ENCODE peak calls at places on chromosomes 4 and X, in five cellular contexts. W, N, A, S and F are unnamed samples.

GRCh38 chrX:18871161-18871880 is 112.6 kb downstream of the PHKA2 start:
- DNase-seq in W (no peak), S (no peak), N (no peak), A (no peak), F (no peak)

GRCh38 chrX:40062525-40063193 is 35.1 kb downstream of the BCOR start:
- DNase-seq in N (no peak), W (no peak), A (no peak), S (no peak), F (no peak)

GRCh38 chr4:154507170-154507569 is 15.6 kb upstream of the DCHS2 start:
- DNase-seq in S (no peak), N (no peak), A (no peak), W (peak; percentile 18), F (no peak)

GRCh38 chr4:23899565-23899964 is 9.7 kb upstream of the PPARGC1A start:
- DNase-seq in A (no peak), W (no peak), S (no peak), N (no peak), F (no peak)

GRCh38 chrX:23127586-23127985 is 127.8 kb downstream of the DDX53 start:
- DNase-seq in A (no peak), S (no peak), N (no peak), W (no peak), F (no peak)

GRCh38 chr4:136002316-136002715 is 1530.0 kb downstream of the PCDH18 start:
- DNase-seq in A (no peak), S (no peak), W (no peak), N (no peak), F (no peak)

GRCh38 chr4:184448828-184449227 is 25.5 kb downstream of the IRF2 start:
- DNase-seq in W (peak; percentile 25), N (peak; percentile 68), A (no peak), S (no peak), F (peak; percentile 89)

GRCh38 chr4:2179717-2180116 is 62.2 kb downstream of the HAUS3 start:
- DNase-seq in A (no peak), S (no peak), W (no peak), N (no peak), F (no peak)

GRCh38 chrX:131621650-131622049 is 77.8 kb downstream of the OR13H1 start:
- DNase-seq in A (no peak), N (no peak), S (no peak), W (no peak), F (no peak)

GRCh38 chr4:108070775-108071174 is 81.1 kb downstream of the HADH start:
- DNase-seq in W (no peak), S (no peak), N (no peak), A (no peak), F (no peak)

GRCh38 chr4:6188687-6189305 is 11.6 kb downstream of the JAKMIP1 start:
- DNase-seq in S (no peak), W (no peak), N (no peak), A (no peak), F (no peak)

GRCh38 chrX:119583431-119584059 is 9.2 kb downstream of the UBE2A start:
- DNase-seq in W (no peak), A (no peak), N (no peak), S (no peak), F (no peak)

GRCh38 chr4:78551420-78552351 is at the start of gene ANXA3:
- DNase-seq in A (no peak), N (peak; percentile 73), S (no peak), W (peak; percentile 78), F (peak; percentile 73)

GRCh38 chr4:143531368-143531767 is 17.9 kb downstream of the SMARCA5 start:
- DNase-seq in S (no peak), N (no peak), A (no peak), W (no peak), F (no peak)

GRCh38 chrX:85922821-85923220 is 124.5 kb downstream of the CHM start:
- DNase-seq in S (peak; percentile 24), N (no peak), W (peak; percentile 5), A (no peak), F (no peak)

GRCh38 chr4:6442555-6442954 is 29.9 kb downstream of the PPP2R2C start:
- DNase-seq in S (no peak), N (no peak), A (no peak), W (no peak), F (no peak)

GRCh38 chrX:56069299-56069941 is 162.7 kb upstream of the KLF8 start:
- DNase-seq in A (no peak), W (no peak), S (no peak), N (no peak), F (no peak)

GRCh38 chr4:5027366-5027765 is 8.1 kb upstream of the CYTL1 start:
- DNase-seq in W (no peak), N (no peak), A (no peak), S (no peak), F (no peak)

GRCh38 chr4:99300934-99301333 is 10.1 kb upstream of the ADH1A start:
- DNase-seq in N (peak; percentile 79), A (no peak), W (peak; percentile 20), S (peak; percentile 95), F (peak; percentile 39)

GRCh38 chr4:8317474-8317873 is 47.9 kb downstream of the HTRA3 start:
- DNase-seq in W (no peak), S (no peak), A (no peak), N (no peak), F (no peak)

GRCh38 chr4:151573945-151574344 is 165.0 kb downstream of the FHIP1A start:
- DNase-seq in W (peak; percentile 41), S (no peak), A (no peak), N (no peak), F (peak; percentile 96)
- H3K27ac ChIP-seq in W (no peak overlapping the region), S (no peak overlapping the region), A (no peak overlapping the region), N (no peak overlapping the region), F (peak overlapping the region; percentile 74)

GRCh38 chr4:87024181-87024580 is 89.4 kb downstream of the AFF1 start:
- DNase-seq in A (no peak), W (no peak), N (no peak), S (no peak), F (no peak)

GRCh38 chr4:87029356-87029755 is 94.5 kb downstream of the AFF1 start:
- DNase-seq in A (no peak), N (no peak), W (no peak), S (no peak), F (peak; percentile 28)

GRCh38 chr4:87026795-87027495 is 92.1 kb downstream of the AFF1 start:
- DNase-seq in W (no peak), A (no peak), S (no peak), N (no peak), F (no peak)

GRCh38 chr4:87025023-87025613 is 90.3 kb downstream of the AFF1 start:
- DNase-seq in A (no peak), W (no peak), S (no peak), N (no peak), F (no peak)

GRCh38 chr4:87025614-87026041 is 90.8 kb downstream of the AFF1 start:
- DNase-seq in A (no peak), W (no peak), S (no peak), N (no peak), F (no peak)
- H3K27ac ChIP-seq in A (no peak overlapping the region), W (no peak overlapping the region), S (no peak overlapping the region), N (no peak overlapping the region), F (no peak overlapping the region)

GRCh38 chr4:88533088-88533790 is 9.7 kb upstream of the PYURF start:
- DNase-seq in A (no peak), N (no peak), S (peak; percentile 24), W (no peak), F (no peak)

GRCh38 chr4:88537725-88538124 is 14.1 kb upstream of the PYURF start:
- DNase-seq in N (no peak), A (no peak), W (no peak), S (no peak), F (no peak)

GRCh38 chr4:88535090-88535755 is 11.6 kb upstream of the PYURF start:
- DNase-seq in S (no peak), A (no peak), N (no peak), W (no peak), F (no peak)

GRCh38 chr4:88531549-88531948 is 8.0 kb upstream of the PYURF start:
- DNase-seq in S (no peak), W (no peak), A (no peak), N (no peak), F (no peak)

DNA sequence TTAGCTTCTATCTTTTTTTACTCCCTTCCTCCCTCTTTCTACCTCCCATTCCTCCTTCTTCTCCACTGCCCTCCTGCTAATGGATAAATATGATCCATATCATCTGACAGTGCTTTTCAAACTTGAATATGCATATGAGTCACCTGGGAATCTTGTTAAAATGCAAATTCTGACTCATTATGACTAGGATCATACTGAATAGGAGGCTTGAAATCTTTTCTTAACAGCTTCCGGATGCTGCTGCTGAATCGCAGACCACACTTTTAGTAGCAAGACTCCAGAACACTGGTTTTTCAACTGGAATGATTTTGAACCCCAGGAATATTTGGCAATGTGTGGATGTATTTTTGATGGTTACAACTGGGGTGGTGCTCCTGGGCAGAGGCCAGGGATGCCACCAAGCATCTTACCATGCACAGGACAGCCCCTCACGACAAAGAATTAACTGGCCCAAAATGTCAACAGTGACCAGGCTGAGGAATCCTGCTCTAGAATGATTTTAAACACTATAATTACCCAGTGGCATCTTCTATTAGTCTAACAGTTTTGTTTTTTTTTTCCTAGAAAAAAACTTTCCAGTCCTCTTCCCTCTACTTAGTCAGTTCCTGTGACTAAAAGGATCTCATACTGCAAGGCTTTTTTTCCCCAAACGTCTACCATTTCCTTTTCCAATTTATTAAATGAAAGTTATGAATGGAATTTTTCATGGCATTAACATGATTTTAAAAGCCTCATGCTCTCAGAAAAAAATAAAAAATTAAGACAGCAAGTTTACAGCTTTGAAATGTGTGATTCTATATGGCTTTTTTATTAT is 10.6 kb upstream of the PYURF start:
- DNase-seq in W (peak; percentile 81), N (no peak), A (no peak), S (peak; percentile 52), F (no peak)
- H3K27ac ChIP-seq in W (peak overlapping the region; percentile 61), N (no peak overlapping the region), A (no peak overlapping the region), S (peak overlapping the region; percentile 92), F (no peak overlapping the region)

GRCh38 chrX:51825432-51825831 is 68.0 kb upstream of the MAGED1 start:
- DNase-seq in A (no peak), N (no peak), S (no peak), W (no peak), F (peak; percentile 49)
- H3K27ac ChIP-seq in A (no peak overlapping the region), N (no peak overlapping the region), S (no peak overlapping the region), W (no peak overlapping the region), F (no peak overlapping the region)

DNA sequence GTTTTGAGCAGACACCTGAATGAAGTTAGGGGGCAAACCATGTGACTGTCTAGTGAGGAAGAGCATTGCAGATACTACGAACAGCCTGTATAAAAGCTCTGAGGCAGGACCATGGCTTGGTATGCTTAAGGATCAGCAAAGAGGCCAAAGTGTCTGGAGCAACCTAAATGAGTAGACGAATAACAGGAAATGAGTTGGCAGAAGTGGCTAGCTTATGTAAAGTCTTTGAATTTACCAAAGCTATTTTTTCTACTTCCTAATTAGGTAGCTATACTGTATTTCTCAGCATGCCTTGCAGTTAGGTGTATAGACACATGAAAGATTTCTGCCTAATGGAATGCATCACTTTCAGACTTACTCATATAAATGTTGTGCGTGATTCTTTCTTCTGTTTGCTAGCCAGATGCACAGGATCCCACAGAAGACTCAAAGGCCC is 9.3 kb upstream of the GPRIN3 start:
- DNase-seq in N (no peak), W (no peak), S (no peak), A (no peak), F (peak; percentile 24)
- H3K27ac ChIP-seq in N (no peak overlapping the region), W (no peak overlapping the region), S (no peak overlapping the region), A (no peak overlapping the region), F (peak overlapping the region; percentile 76)